ENCODE peak calls at places on chromosome 18, in six cellular contexts. One of them, this sample, is unnamed.

GRCh38 chr18:36692331-36692730 is 136.5 kb downstream of the TPGS2 start:
- DNase-seq in thyroid gland: no peak
- DNase-seq in naive thymus-derived CD8-positive, alpha-beta T cell: no peak
- DNase-seq in effector memory CD8-positive, alpha-beta T cell: no peak
- DNase-seq in stimulated activated CD4-positive, alpha-beta T cell treated with anti-CD3 and anti-CD28 coated beads, Interleukin-1b, Interleukin-23, amount 100 ng/mL, for 1 hour: no peak
- DNase-seq in NCI-H1092: no peak
- DNase-seq in this sample: no peak

GRCh38 chr18:56747032-56747658 is 96.0 kb downstream of the WDR7 start:
- DNase-seq in thyroid gland: no peak
- DNase-seq in naive thymus-derived CD8-positive, alpha-beta T cell: no peak
- DNase-seq in effector memory CD8-positive, alpha-beta T cell: no peak
- DNase-seq in stimulated activated CD4-positive, alpha-beta T cell treated with anti-CD3 and anti-CD28 coated beads, Interleukin-1b, Interleukin-23, amount 100 ng/mL, for 1 hour: no peak
- DNase-seq in NCI-H1092: no peak
- DNase-seq in this sample: no peak

GRCh38 chr18:80143876-80144275 is 34.8 kb downstream of the ADNP2 start:
- DNase-seq in thyroid gland: no peak
- DNase-seq in naive thymus-derived CD8-positive, alpha-beta T cell: no peak
- DNase-seq in effector memory CD8-positive, alpha-beta T cell: no peak
- DNase-seq in stimulated activated CD4-positive, alpha-beta T cell treated with anti-CD3 and anti-CD28 coated beads, Interleukin-1b, Interleukin-23, amount 100 ng/mL, for 1 hour: no peak
- DNase-seq in NCI-H1092: no peak
- DNase-seq in this sample: no peak

GRCh38 chr18:55743701-55744100 is 155.7 kb upstream of the TCF4 start:
- DNase-seq in thyroid gland: no peak
- DNase-seq in naive thymus-derived CD8-positive, alpha-beta T cell: no peak
- DNase-seq in effector memory CD8-positive, alpha-beta T cell: no peak
- DNase-seq in stimulated activated CD4-positive, alpha-beta T cell treated with anti-CD3 and anti-CD28 coated beads, Interleukin-1b, Interleukin-23, amount 100 ng/mL, for 1 hour: no peak
- DNase-seq in NCI-H1092: no peak
- DNase-seq in this sample: no peak

GRCh38 chr18:10497350-10497749 is 28.5 kb upstream of the NAPG start:
- DNase-seq in thyroid gland: no peak
- DNase-seq in naive thymus-derived CD8-positive, alpha-beta T cell: no peak
- DNase-seq in effector memory CD8-positive, alpha-beta T cell: no peak
- DNase-seq in stimulated activated CD4-positive, alpha-beta T cell treated with anti-CD3 and anti-CD28 coated beads, Interleukin-1b, Interleukin-23, amount 100 ng/mL, for 1 hour: no peak
- DNase-seq in NCI-H1092: no peak
- DNase-seq in this sample: no peak

GRCh38 chr18:23137093-23137640 is 1.9 kb downstream of the CABLES1 start:
- DNase-seq in thyroid gland: peak
- DNase-seq in naive thymus-derived CD8-positive, alpha-beta T cell: no peak
- DNase-seq in effector memory CD8-positive, alpha-beta T cell: no peak
- DNase-seq in stimulated activated CD4-positive, alpha-beta T cell treated with anti-CD3 and anti-CD28 coated beads, Interleukin-1b, Interleukin-23, amount 100 ng/mL, for 1 hour: no peak
- DNase-seq in NCI-H1092: no peak
- DNase-seq in this sample: no peak

GRCh38 chr18:24552218-24552617 is 91.8 kb downstream of the HRH4 start:
- DNase-seq in thyroid gland: peak
- DNase-seq in naive thymus-derived CD8-positive, alpha-beta T cell: no peak
- DNase-seq in effector memory CD8-positive, alpha-beta T cell: no peak
- DNase-seq in stimulated activated CD4-positive, alpha-beta T cell treated with anti-CD3 and anti-CD28 coated beads, Interleukin-1b, Interleukin-23, amount 100 ng/mL, for 1 hour: no peak
- DNase-seq in NCI-H1092: no peak
- DNase-seq in this sample: no peak

GRCh38 chr18:35572644-35573043 is 8.9 kb upstream of the GALNT1 start:
- DNase-seq in thyroid gland: no peak
- DNase-seq in naive thymus-derived CD8-positive, alpha-beta T cell: no peak
- DNase-seq in effector memory CD8-positive, alpha-beta T cell: no peak
- DNase-seq in stimulated activated CD4-positive, alpha-beta T cell treated with anti-CD3 and anti-CD28 coated beads, Interleukin-1b, Interleukin-23, amount 100 ng/mL, for 1 hour: no peak
- DNase-seq in NCI-H1092: no peak
- DNase-seq in this sample: no peak

GRCh38 chr18:29083545-29083944 is 906.6 kb upstream of the CDH2 start:
- DNase-seq in thyroid gland: no peak
- DNase-seq in naive thymus-derived CD8-positive, alpha-beta T cell: no peak
- DNase-seq in effector memory CD8-positive, alpha-beta T cell: no peak
- DNase-seq in stimulated activated CD4-positive, alpha-beta T cell treated with anti-CD3 and anti-CD28 coated beads, Interleukin-1b, Interleukin-23, amount 100 ng/mL, for 1 hour: no peak
- DNase-seq in NCI-H1092: peak
- DNase-seq in this sample: no peak

GRCh38 chr18:61085751-61086150 is 247.5 kb upstream of the CDH20 start:
- DNase-seq in thyroid gland: no peak
- DNase-seq in naive thymus-derived CD8-positive, alpha-beta T cell: no peak
- DNase-seq in effector memory CD8-positive, alpha-beta T cell: no peak
- DNase-seq in stimulated activated CD4-positive, alpha-beta T cell treated with anti-CD3 and anti-CD28 coated beads, Interleukin-1b, Interleukin-23, amount 100 ng/mL, for 1 hour: no peak
- DNase-seq in NCI-H1092: no peak
- DNase-seq in this sample: no peak

GRCh38 chr18:74478876-74479275 is 17.3 kb upstream of the CNDP2 start:
- DNase-seq in thyroid gland: no peak
- DNase-seq in naive thymus-derived CD8-positive, alpha-beta T cell: no peak
- DNase-seq in effector memory CD8-positive, alpha-beta T cell: no peak
- DNase-seq in stimulated activated CD4-positive, alpha-beta T cell treated with anti-CD3 and anti-CD28 coated beads, Interleukin-1b, Interleukin-23, amount 100 ng/mL, for 1 hour: no peak
- DNase-seq in NCI-H1092: no peak
- DNase-seq in this sample: no peak

GRCh38 chr18:6718255-6718654 is 11.3 kb upstream of the ARHGAP28 start:
- DNase-seq in thyroid gland: no peak
- DNase-seq in naive thymus-derived CD8-positive, alpha-beta T cell: no peak
- DNase-seq in effector memory CD8-positive, alpha-beta T cell: no peak
- DNase-seq in stimulated activated CD4-positive, alpha-beta T cell treated with anti-CD3 and anti-CD28 coated beads, Interleukin-1b, Interleukin-23, amount 100 ng/mL, for 1 hour: no peak
- DNase-seq in NCI-H1092: no peak
- DNase-seq in this sample: no peak

GRCh38 chr18:48674198-48674721 is 135.4 kb downstream of the CTIF start:
- DNase-seq in thyroid gland: no peak
- DNase-seq in naive thymus-derived CD8-positive, alpha-beta T cell: no peak
- DNase-seq in effector memory CD8-positive, alpha-beta T cell: no peak
- DNase-seq in stimulated activated CD4-positive, alpha-beta T cell treated with anti-CD3 and anti-CD28 coated beads, Interleukin-1b, Interleukin-23, amount 100 ng/mL, for 1 hour: no peak
- DNase-seq in NCI-H1092: no peak
- DNase-seq in this sample: no peak

GRCh38 chr18:69947361-69948106 is at the start of gene CD226:
- DNase-seq in thyroid gland: no peak
- DNase-seq in naive thymus-derived CD8-positive, alpha-beta T cell: peak
- DNase-seq in effector memory CD8-positive, alpha-beta T cell: no peak
- DNase-seq in stimulated activated CD4-positive, alpha-beta T cell treated with anti-CD3 and anti-CD28 coated beads, Interleukin-1b, Interleukin-23, amount 100 ng/mL, for 1 hour: no peak
- DNase-seq in NCI-H1092: no peak
- DNase-seq in this sample: no peak

GRCh38 chr18:79523738-79524180 is 128.0 kb downstream of the NFATC1 start:
- DNase-seq in thyroid gland: no peak
- DNase-seq in naive thymus-derived CD8-positive, alpha-beta T cell: peak
- DNase-seq in effector memory CD8-positive, alpha-beta T cell: peak
- DNase-seq in stimulated activated CD4-positive, alpha-beta T cell treated with anti-CD3 and anti-CD28 coated beads, Interleukin-1b, Interleukin-23, amount 100 ng/mL, for 1 hour: peak
- DNase-seq in NCI-H1092: no peak
- DNase-seq in this sample: peak

GRCh38 chr18:9380571-9381390 is 46.2 kb downstream of the TWSG1 start:
- DNase-seq in thyroid gland: no peak
- DNase-seq in naive thymus-derived CD8-positive, alpha-beta T cell: no peak
- DNase-seq in effector memory CD8-positive, alpha-beta T cell: no peak
- DNase-seq in stimulated activated CD4-positive, alpha-beta T cell treated with anti-CD3 and anti-CD28 coated beads, Interleukin-1b, Interleukin-23, amount 100 ng/mL, for 1 hour: no peak
- DNase-seq in NCI-H1092: peak
- DNase-seq in this sample: no peak

GRCh38 chr18:55489034-55489741 is 98.8 kb downstream of the TCF4 start:
- DNase-seq in thyroid gland: no peak
- DNase-seq in naive thymus-derived CD8-positive, alpha-beta T cell: no peak
- DNase-seq in effector memory CD8-positive, alpha-beta T cell: no peak
- DNase-seq in stimulated activated CD4-positive, alpha-beta T cell treated with anti-CD3 and anti-CD28 coated beads, Interleukin-1b, Interleukin-23, amount 100 ng/mL, for 1 hour: no peak
- DNase-seq in NCI-H1092: peak
- DNase-seq in this sample: no peak

GRCh38 chr18:64037812-64038414 is 68.0 kb downstream of the SERPINB8 start:
- DNase-seq in thyroid gland: no peak
- DNase-seq in naive thymus-derived CD8-positive, alpha-beta T cell: peak
- DNase-seq in effector memory CD8-positive, alpha-beta T cell: no peak
- DNase-seq in stimulated activated CD4-positive, alpha-beta T cell treated with anti-CD3 and anti-CD28 coated beads, Interleukin-1b, Interleukin-23, amount 100 ng/mL, for 1 hour: no peak
- DNase-seq in NCI-H1092: peak
- DNase-seq in this sample: no peak

GRCh38 chr18:43620936-43621335 is 343.6 kb upstream of the SYT4 start:
- DNase-seq in thyroid gland: no peak
- DNase-seq in naive thymus-derived CD8-positive, alpha-beta T cell: peak
- DNase-seq in effector memory CD8-positive, alpha-beta T cell: no peak
- DNase-seq in stimulated activated CD4-positive, alpha-beta T cell treated with anti-CD3 and anti-CD28 coated beads, Interleukin-1b, Interleukin-23, amount 100 ng/mL, for 1 hour: no peak
- DNase-seq in NCI-H1092: peak
- DNase-seq in this sample: no peak

GRCh38 chr18:78768655-78769501 is 210.7 kb upstream of the SALL3 start:
- DNase-seq in thyroid gland: no peak
- DNase-seq in naive thymus-derived CD8-positive, alpha-beta T cell: no peak
- DNase-seq in effector memory CD8-positive, alpha-beta T cell: no peak
- DNase-seq in stimulated activated CD4-positive, alpha-beta T cell treated with anti-CD3 and anti-CD28 coated beads, Interleukin-1b, Interleukin-23, amount 100 ng/mL, for 1 hour: no peak
- DNase-seq in NCI-H1092: peak
- DNase-seq in this sample: no peak

GRCh38 chr18:12960846-12961397 is 13.1 kb downstream of the SEH1L start:
- DNase-seq in thyroid gland: peak
- DNase-seq in naive thymus-derived CD8-positive, alpha-beta T cell: no peak
- DNase-seq in effector memory CD8-positive, alpha-beta T cell: no peak
- DNase-seq in stimulated activated CD4-positive, alpha-beta T cell treated with anti-CD3 and anti-CD28 coated beads, Interleukin-1b, Interleukin-23, amount 100 ng/mL, for 1 hour: no peak
- DNase-seq in NCI-H1092: no peak
- DNase-seq in this sample: no peak

GRCh38 chr18:50159654-50160046 is 35.3 kb downstream of the MYO5B start:
- DNase-seq in thyroid gland: no peak
- DNase-seq in naive thymus-derived CD8-positive, alpha-beta T cell: no peak
- DNase-seq in effector memory CD8-positive, alpha-beta T cell: no peak
- DNase-seq in stimulated activated CD4-positive, alpha-beta T cell treated with anti-CD3 and anti-CD28 coated beads, Interleukin-1b, Interleukin-23, amount 100 ng/mL, for 1 hour: no peak
- DNase-seq in NCI-H1092: no peak
- DNase-seq in this sample: no peak

GRCh38 chr18:10336749-10337148 is 117.7 kb upstream of the APCDD1 start:
- DNase-seq in thyroid gland: no peak
- DNase-seq in naive thymus-derived CD8-positive, alpha-beta T cell: no peak
- DNase-seq in effector memory CD8-positive, alpha-beta T cell: no peak
- DNase-seq in stimulated activated CD4-positive, alpha-beta T cell treated with anti-CD3 and anti-CD28 coated beads, Interleukin-1b, Interleukin-23, amount 100 ng/mL, for 1 hour: no peak
- DNase-seq in NCI-H1092: no peak
- DNase-seq in this sample: no peak

GRCh38 chr18:78363556-78363955 is 616.1 kb upstream of the SALL3 start:
- DNase-seq in thyroid gland: no peak
- DNase-seq in naive thymus-derived CD8-positive, alpha-beta T cell: no peak
- DNase-seq in effector memory CD8-positive, alpha-beta T cell: no peak
- DNase-seq in stimulated activated CD4-positive, alpha-beta T cell treated with anti-CD3 and anti-CD28 coated beads, Interleukin-1b, Interleukin-23, amount 100 ng/mL, for 1 hour: no peak
- DNase-seq in NCI-H1092: no peak
- DNase-seq in this sample: no peak

GRCh38 chr18:46705521-46705920 is 48.5 kb upstream of the LOXHD1 start:
- DNase-seq in thyroid gland: no peak
- DNase-seq in naive thymus-derived CD8-positive, alpha-beta T cell: no peak
- DNase-seq in effector memory CD8-positive, alpha-beta T cell: no peak
- DNase-seq in stimulated activated CD4-positive, alpha-beta T cell treated with anti-CD3 and anti-CD28 coated beads, Interleukin-1b, Interleukin-23, amount 100 ng/mL, for 1 hour: no peak
- DNase-seq in NCI-H1092: no peak
- DNase-seq in this sample: no peak

GRCh38 chr18:8045890-8046289 is 478.8 kb downstream of the PTPRM start:
- DNase-seq in thyroid gland: no peak
- DNase-seq in naive thymus-derived CD8-positive, alpha-beta T cell: no peak
- DNase-seq in effector memory CD8-positive, alpha-beta T cell: no peak
- DNase-seq in stimulated activated CD4-positive, alpha-beta T cell treated with anti-CD3 and anti-CD28 coated beads, Interleukin-1b, Interleukin-23, amount 100 ng/mL, for 1 hour: no peak
- DNase-seq in NCI-H1092: no peak
- DNase-seq in this sample: no peak

GRCh38 chr18:4283746-4284291 is 171.3 kb downstream of the DLGAP1 start:
- DNase-seq in thyroid gland: no peak
- DNase-seq in naive thymus-derived CD8-positive, alpha-beta T cell: no peak
- DNase-seq in effector memory CD8-positive, alpha-beta T cell: no peak
- DNase-seq in stimulated activated CD4-positive, alpha-beta T cell treated with anti-CD3 and anti-CD28 coated beads, Interleukin-1b, Interleukin-23, amount 100 ng/mL, for 1 hour: no peak
- DNase-seq in NCI-H1092: no peak
- DNase-seq in this sample: no peak